ENCODE peak calls at places on chromosomes 13 and 19, in eight cellular contexts. Y is adrenal gland, U is heart left ventricle, W is HAP-1, G is fibroblast of lung, T is psoas muscle, Q is IMR-90, O is mammary epithelial cell. M is an unnamed sample.

GRCh38 chr13:25384747-25385270 is 13.0 kb downstream of the ATP8A2 start:
- DNase-seq in O (no peak), G (no peak), Y (no peak), W (no peak), Q (no peak), U (no peak), T (no peak), M (no peak)

GRCh38 chr19:47853003-47853402 is 6.0 kb upstream of the TPRX2 start:
- DNase-seq in U (no peak), O (no peak), Q (no peak), G (no peak), W (no peak), T (no peak), Y (no peak), M (no peak)

GRCh38 chr13:40576369-40576768 is 90.1 kb downstream of the FOXO1 start:
- DNase-seq in T (no peak), Q (no peak), W (no peak), Y (no peak), O (no peak), G (no peak), U (no peak), M (no peak)

GRCh38 chr13:49985129-49985528 is 11.7 kb upstream of the TRIM13 start:
- DNase-seq in G (no peak), W (no peak), O (no peak), Y (no peak), T (no peak), Q (no peak), U (no peak), M (no peak)

GRCh38 chr13:88281846-88282245 is 610.7 kb downstream of the SLITRK5 start:
- DNase-seq in G (no peak), T (no peak), Y (no peak), Q (no peak), W (no peak), U (no peak), O (no peak), M (no peak)

GRCh38 chr13:94252209-94252608 is 227.3 kb downstream of the DCT start:
- DNase-seq in G (no peak), U (no peak), T (no peak), Y (no peak), Q (no peak), O (no peak), W (no peak), M (no peak)

GRCh38 chr19:4638828-4639530 is at the start of gene TNFAIP8L1:
- DNase-seq in T (peak; percentile 98), W (peak; percentile 90), G (peak; percentile 88), Q (peak; percentile 92), Y (peak; percentile 96), U (peak; percentile 97), O (peak; percentile 90), M (peak; percentile 98)

GRCh38 chr19:37654525-37654832 is 786 bp downstream of the ZFP30 start:
- DNase-seq in Y (no peak), Q (peak; percentile 26), U (no peak), O (peak; percentile 18), T (no peak), G (peak; percentile 46), W (peak; percentile 30), M (no peak)

GRCh38 chr19:55642153-55643002 is 1.1 kb upstream of the ZNF581 start:
- DNase-seq in T (no peak), Y (peak; percentile 57), W (no peak), O (no peak), G (peak; percentile 43), Q (no peak), U (no peak), M (peak; percentile 72)

GRCh38 chr19:50317115-50317514 is 12.1 kb downstream of the KCNC3 start:
- DNase-seq in O (no peak), Q (no peak), T (peak; percentile 13), Y (no peak), U (no peak), G (no peak), W (no peak), M (no peak)

GRCh38 chr13:55977436-55977835 is 1163.3 kb upstream of the PRR20A start:
- DNase-seq in G (no peak), W (no peak), Q (no peak), Y (no peak), O (no peak), T (peak; percentile 15), U (no peak), M (no peak)

GRCh38 chr13:110361365-110361911 is 54.4 kb downstream of the COL4A2 start:
- DNase-seq in G (peak; percentile 66), U (peak; percentile 83), W (no peak), Y (peak; percentile 49), Q (peak; percentile 88), T (peak; percentile 79), O (no peak), M (peak; percentile 90)

GRCh38 chr13:109795021-109795420 is 8.6 kb upstream of the IRS2 start:
- DNase-seq in Y (no peak), G (peak; percentile 35), O (no peak), T (no peak), U (no peak), Q (no peak), W (no peak), M (no peak)

GRCh38 chr13:69234171-69234570 is 873.5 kb upstream of the ATXN8OS start:
- DNase-seq in Q (no peak), W (no peak), G (no peak), O (no peak), U (no peak), Y (no peak), T (no peak), M (no peak)

GRCh38 chr19:12133069-12133468 is 7.1 kb downstream of the ZNF20 start:
- DNase-seq in U (no peak), O (no peak), Y (no peak), T (no peak), W (no peak), Q (no peak), G (peak; percentile 23), M (no peak)

GRCh38 chr13:111899714-111900389 is 167.1 kb upstream of the SOX1 start:
- DNase-seq in G (no peak), Q (no peak), U (no peak), T (no peak), W (no peak), O (no peak), Y (no peak), M (peak; percentile 40)

GRCh38 chr13:99974296-99974938 is 2.9 kb upstream of the ZIC5 start:
- DNase-seq in Q (no peak), T (no peak), U (no peak), W (no peak), O (no peak), Y (no peak), G (no peak), M (no peak)

GRCh38 chr19:10096615-10096963 is 5.9 kb downstream of the ANGPTL6 start:
- DNase-seq in G (no peak), Q (no peak), T (no peak), O (no peak), U (no peak), Y (no peak), W (no peak), M (no peak)

DNA sequence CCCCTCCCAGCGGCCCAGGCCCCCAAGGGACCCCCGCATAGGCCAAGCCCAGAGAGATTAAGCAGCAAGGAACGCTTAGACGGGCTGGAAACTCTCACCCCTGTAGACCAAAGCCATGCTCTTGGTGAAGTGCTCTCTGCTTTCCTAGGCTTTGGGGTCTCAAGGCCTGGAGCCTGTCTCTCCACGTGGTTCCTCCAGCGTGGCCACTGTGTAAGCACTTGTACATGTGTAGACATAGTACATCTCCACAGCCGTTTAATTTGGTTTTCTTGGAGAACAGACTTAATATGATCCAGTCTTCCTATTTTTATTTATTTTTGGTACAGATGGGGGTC is 1.1 kb downstream of the NUDT19 start:
- DNase-seq in W (no peak), T (no peak), Y (no peak), Q (no peak), U (no peak), G (no peak), O (no peak), M (no peak)
- H3K4me1 ChIP-seq in W (peaks cover 20% of the 10 kb centered on the region), T (peaks cover 52% of the 10 kb centered on the region), Y (peaks cover 64% of the 10 kb centered on the region), Q (peaks cover 9% of the 10 kb centered on the region), U (no peaks in the 10 kb centered on the region), G (peaks cover 2% of the 10 kb centered on the region), O (peaks cover 15% of the 10 kb centered on the region), M (peaks cover 44% of the 10 kb centered on the region)

GRCh38 chr13:45335397-45336024 is 5.5 kb downstream of the TPT1 start:
- DNase-seq in O (no peak), G (no peak), T (no peak), W (no peak), Y (no peak), U (no peak), Q (no peak), M (no peak)
- H3K4me1 ChIP-seq in O (peaks cover 81% of the 10 kb centered on the region), G (peaks cover 17% of the 10 kb centered on the region), T (peaks cover 90% of the 10 kb centered on the region), W (peaks cover 16% of the 10 kb centered on the region), Y (peaks cover 83% of the 10 kb centered on the region), U (peaks cover 16% of the 10 kb centered on the region), Q (peaks cover 4% of the 10 kb centered on the region), M (peaks cover 45% of the 10 kb centered on the region)

DNA sequence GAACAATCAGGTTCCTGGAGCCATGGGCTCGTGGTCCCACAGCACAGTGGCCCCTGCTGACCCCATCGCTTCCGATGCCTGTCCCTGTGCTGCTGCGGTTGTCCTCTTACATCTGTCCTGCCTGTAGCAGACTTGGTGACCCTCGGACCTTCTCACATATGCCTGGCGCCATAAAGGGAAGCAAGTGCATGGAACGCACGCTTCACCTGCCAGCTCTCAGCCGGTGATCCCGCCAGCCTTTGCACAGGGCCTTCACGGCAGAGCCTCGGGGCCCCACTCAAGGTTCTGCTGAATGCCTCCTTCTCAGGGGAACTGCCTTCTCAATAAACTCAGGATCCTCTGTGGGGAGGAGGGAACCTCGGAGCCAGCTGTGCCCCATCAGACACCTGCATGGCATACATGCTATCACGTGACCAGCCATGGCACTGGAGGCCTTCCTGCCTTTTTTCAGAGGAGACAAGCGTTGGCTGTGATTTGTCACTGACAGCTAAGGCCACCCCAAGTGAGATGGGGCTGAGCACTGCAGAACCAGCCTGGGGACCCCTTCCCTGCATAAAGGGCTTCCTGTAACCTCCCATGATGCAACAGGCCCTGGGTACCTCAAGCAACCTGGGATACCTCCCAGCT is 24.3 kb downstream of the PEPD start:
- DNase-seq in T (no peak), U (no peak), Y (no peak), Q (no peak), O (no peak), G (no peak), W (no peak), M (peak; percentile 50)
- H3K4me1 ChIP-seq in T (no peaks in the 10 kb centered on the region), U (no peaks in the 10 kb centered on the region), Y (no peaks in the 10 kb centered on the region), Q (no peaks in the 10 kb centered on the region), O (no peaks in the 10 kb centered on the region), G (no peaks in the 10 kb centered on the region), W (no peaks in the 10 kb centered on the region), M (no peaks in the 10 kb centered on the region)

GRCh38 chr19:29662278-29662603 is 3.0 kb upstream of the PLEKHF1 start:
- DNase-seq in U (no peak), Y (no peak), W (no peak), G (no peak), O (no peak), Q (no peak), T (no peak), M (no peak)

GRCh38 chr19:29660835-29661234 is 4.4 kb upstream of the PLEKHF1 start:
- DNase-seq in T (no peak), G (no peak), O (no peak), Y (no peak), U (no peak), Q (no peak), W (no peak), M (no peak)

GRCh38 chr19:29664753-29665214 is 477 bp upstream of the PLEKHF1 start:
- DNase-seq in Q (no peak), W (no peak), G (no peak), T (no peak), O (no peak), U (no peak), Y (no peak), M (no peak)

GRCh38 chr19:29663861-29664752 is 1.2 kb upstream of the PLEKHF1 start:
- DNase-seq in T (no peak), U (no peak), Y (no peak), O (peak; percentile 92), W (no peak), Q (peak; percentile 33), G (peak; percentile 56), M (peak; percentile 64)

GRCh38 chr19:29662604-29663404 is 2.5 kb upstream of the PLEKHF1 start:
- DNase-seq in U (peak; percentile 68), O (peak; percentile 82), T (peak; percentile 80), Y (peak; percentile 71), Q (peak; percentile 94), W (no peak), G (peak; percentile 96), M (peak; percentile 89)
- H3K4me1 ChIP-seq in U (peaks cover 10% of the 10 kb centered on the region), O (peaks cover 41% of the 10 kb centered on the region), T (peaks cover 34% of the 10 kb centered on the region), Y (peaks cover 39% of the 10 kb centered on the region), Q (peaks cover 27% of the 10 kb centered on the region), W (peaks cover 6% of the 10 kb centered on the region), G (peaks cover 21% of the 10 kb centered on the region), M (peaks cover 60% of the 10 kb centered on the region)

M was measured in sigmoid colon.